ENCODE peak calls at places on chromosomes 3 and 15, in seven cellular contexts. Y is HCT116, M is GM12878, K is HepG2, A is K562, Q is H1, W is SK-N-SH. X is an unnamed sample.
A peak's percentile ranks its signal among the peaks of the same experiment; 100 is the strongest.

GRCh38 chr15:92803852-92804609 is 96.1 kb upstream of the CHD2 start:
- DNase-seq in Y (peak; percentile 99), M (peak; percentile 65), K (peak; percentile 100), A (peak; percentile 96), Q (no peak), W (no peak), X (no peak)

GRCh38 chr15:68566377-68566954 is 12.3 kb upstream of the CORO2B start:
- DNase-seq in Y (no peak), M (no peak), K (no peak), A (no peak), Q (no peak), W (no peak), X (no peak)

GRCh38 chr3:69869643-69870042 is 129.9 kb upstream of the SAMMSON start:
- DNase-seq in Y (no peak), M (no peak), K (no peak), A (peak; percentile 28), Q (no peak), W (no peak), X (no peak)

GRCh38 chr3:44146073-44146472 is 95.6 kb upstream of the TOPAZ1 start:
- DNase-seq in Y (no peak), M (no peak), K (no peak), A (no peak), Q (no peak), W (no peak), X (no peak)

GRCh38 chr3:135896613-135897012 is 68.9 kb upstream of the PPP2R3A start:
- DNase-seq in Y (no peak), M (no peak), K (no peak), A (no peak), Q (no peak), W (no peak), X (no peak)

GRCh38 chr3:128317698-128318231 is 148.9 kb downstream of the DNAJB8 start:
- DNase-seq in Y (no peak), M (no peak), K (no peak), A (no peak), Q (no peak), W (peak; percentile 62), X (no peak)

GRCh38 chr3:54047568-54047967 is 74.8 kb upstream of the CACNA2D3 start:
- DNase-seq in Y (no peak), M (no peak), K (no peak), A (no peak), Q (no peak), W (no peak), X (no peak)

GRCh38 chr3:63324621-63325020 is 46.5 kb downstream of the SYNPR start:
- DNase-seq in Y (no peak), M (no peak), K (no peak), A (no peak), Q (no peak), W (no peak), X (no peak)

GRCh38 chr15:35271371-35272043 is 186.4 kb upstream of the NANOGP8 start:
- DNase-seq in Y (no peak), M (no peak), K (no peak), A (no peak), Q (no peak), W (no peak), X (no peak)

GRCh38 chr3:4493931-4494806 is 1.0 kb downstream of the ITPR1 start:
- DNase-seq in Y (no peak), M (no peak), K (no peak), A (peak; percentile 47), Q (no peak), W (peak; percentile 42), X (no peak)

GRCh38 chr3:195715583-195716266 is 5.1 kb upstream of the MUC20 start:
- DNase-seq in Y (peak; percentile 89), M (no peak), K (peak; percentile 48), A (peak; percentile 55), Q (no peak), W (no peak), X (no peak)

GRCh38 chr15:87632364-87632763 is 624.2 kb downstream of the NTRK3 start:
- DNase-seq in Y (no peak), M (no peak), K (no peak), A (no peak), Q (no peak), W (no peak), X (no peak)

DNA sequence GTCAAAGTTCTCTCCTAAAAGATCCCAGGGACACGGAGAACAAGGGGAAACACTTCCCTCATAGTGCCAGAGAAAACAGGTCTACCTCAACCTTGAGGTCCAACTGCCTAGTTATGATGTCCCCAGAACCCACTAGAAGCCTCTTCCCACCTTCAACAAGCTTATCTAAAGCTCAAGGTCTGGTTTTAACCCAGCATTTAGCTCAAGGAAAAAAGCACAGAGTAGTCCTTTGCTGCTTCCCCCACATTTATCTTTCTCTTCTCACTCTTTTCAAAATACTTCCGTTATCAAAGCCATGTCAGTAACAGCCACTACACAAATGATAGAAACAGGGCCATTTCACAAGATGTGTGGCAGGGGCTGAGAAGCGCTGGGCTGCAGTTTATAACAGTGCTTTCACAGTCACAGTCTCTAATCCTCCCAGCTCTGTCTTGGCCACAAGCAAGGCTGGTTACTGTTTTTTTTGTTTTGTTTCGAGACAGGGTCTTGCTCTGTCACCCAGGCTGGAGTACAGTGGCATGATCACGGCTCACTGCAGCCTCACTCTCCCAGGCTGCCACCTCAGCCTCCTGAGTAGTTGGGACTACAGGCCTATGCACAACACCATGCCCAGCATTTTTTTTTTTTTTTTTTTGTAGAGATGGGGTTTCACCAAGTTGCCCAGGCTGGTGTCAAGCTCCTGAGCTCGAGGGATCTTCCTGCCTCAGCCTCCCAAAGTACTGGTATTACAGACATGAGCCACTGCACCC is 218.9 kb downstream of the OSBPL10 start:
- DNase-seq in Y (no peak), M (no peak), K (no peak), A (peak; percentile 20), Q (no peak), W (no peak), X (no peak)
- TF ChIP-seq JUND in Y (no peak), M (no peak), K (no peak), A (no peak), Q (no peak), W (no peak), X (no peak)

DNA sequence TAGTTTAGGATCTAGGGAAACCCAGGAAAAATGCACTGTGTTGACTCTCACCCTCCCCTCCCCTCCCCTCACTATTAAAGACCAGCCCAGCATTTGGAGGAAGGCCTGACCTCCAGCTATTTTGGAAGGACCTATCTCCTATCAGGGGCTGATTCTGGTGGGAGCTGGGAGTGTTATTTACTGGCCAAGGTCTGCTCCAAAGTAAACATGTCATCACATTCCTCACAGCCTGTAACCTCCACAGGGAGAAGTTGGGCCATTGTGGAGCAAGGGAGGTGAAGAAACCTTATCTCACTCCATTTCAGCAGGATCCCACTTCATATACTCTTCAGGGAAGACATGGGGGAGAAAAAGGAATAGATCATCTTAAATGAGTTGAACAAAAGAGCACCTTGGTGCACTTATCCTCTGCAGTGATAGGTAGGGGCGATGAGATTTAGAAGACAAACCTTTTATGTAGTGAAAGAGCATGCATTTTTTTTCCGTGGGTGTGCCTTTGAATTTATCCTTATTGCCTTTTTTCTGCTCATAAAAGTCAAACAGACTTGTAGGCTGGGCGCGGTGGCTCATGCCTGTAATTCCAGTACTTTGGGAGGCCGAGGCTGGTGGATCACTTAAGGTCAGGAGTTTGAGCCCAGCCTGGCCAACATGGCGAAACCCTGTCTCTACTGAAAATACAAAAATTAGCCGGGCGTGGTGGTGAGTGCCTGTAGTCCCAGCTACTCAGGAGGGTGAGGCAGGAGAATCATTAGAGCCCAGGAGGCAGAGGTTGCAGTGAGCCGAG is 15.6 kb upstream of the FLNB start:
- DNase-seq in Y (no peak), M (no peak), K (peak; percentile 96), A (no peak), Q (no peak), W (no peak), X (no peak)
- TF ChIP-seq JUND in Y (no peak), M (no peak), K (no peak), A (no peak), Q (no peak), W (no peak), X (no peak)

GRCh38 chr3:182027366-182027765 is 315.6 kb downstream of the SOX2 start:
- DNase-seq in Y (no peak), M (no peak), K (no peak), A (no peak), Q (no peak), W (no peak), X (no peak)

GRCh38 chr3:182028081-182028480 is 316.4 kb downstream of the SOX2 start:
- DNase-seq in Y (no peak), M (no peak), K (no peak), A (no peak), Q (no peak), W (no peak), X (no peak)
- TF ChIP-seq JUND in Y (no peak), M (no peak), K (no peak), A (no peak), Q (no peak), W (no peak), X (no peak)

GRCh38 chr15:83362706-83363105 is 78.2 kb upstream of the BNC1 start:
- DNase-seq in Y (no peak), M (no peak), K (no peak), A (no peak), Q (no peak), W (no peak), X (no peak)

GRCh38 chr15:83352124-83352523 is 67.7 kb upstream of the BNC1 start:
- DNase-seq in Y (no peak), M (no peak), K (no peak), A (no peak), Q (no peak), W (no peak), X (no peak)

GRCh38 chr15:83358972-83359564 is 74.6 kb upstream of the BNC1 start:
- DNase-seq in Y (no peak), M (no peak), K (no peak), A (no peak), Q (no peak), W (no peak), X (no peak)

DNA sequence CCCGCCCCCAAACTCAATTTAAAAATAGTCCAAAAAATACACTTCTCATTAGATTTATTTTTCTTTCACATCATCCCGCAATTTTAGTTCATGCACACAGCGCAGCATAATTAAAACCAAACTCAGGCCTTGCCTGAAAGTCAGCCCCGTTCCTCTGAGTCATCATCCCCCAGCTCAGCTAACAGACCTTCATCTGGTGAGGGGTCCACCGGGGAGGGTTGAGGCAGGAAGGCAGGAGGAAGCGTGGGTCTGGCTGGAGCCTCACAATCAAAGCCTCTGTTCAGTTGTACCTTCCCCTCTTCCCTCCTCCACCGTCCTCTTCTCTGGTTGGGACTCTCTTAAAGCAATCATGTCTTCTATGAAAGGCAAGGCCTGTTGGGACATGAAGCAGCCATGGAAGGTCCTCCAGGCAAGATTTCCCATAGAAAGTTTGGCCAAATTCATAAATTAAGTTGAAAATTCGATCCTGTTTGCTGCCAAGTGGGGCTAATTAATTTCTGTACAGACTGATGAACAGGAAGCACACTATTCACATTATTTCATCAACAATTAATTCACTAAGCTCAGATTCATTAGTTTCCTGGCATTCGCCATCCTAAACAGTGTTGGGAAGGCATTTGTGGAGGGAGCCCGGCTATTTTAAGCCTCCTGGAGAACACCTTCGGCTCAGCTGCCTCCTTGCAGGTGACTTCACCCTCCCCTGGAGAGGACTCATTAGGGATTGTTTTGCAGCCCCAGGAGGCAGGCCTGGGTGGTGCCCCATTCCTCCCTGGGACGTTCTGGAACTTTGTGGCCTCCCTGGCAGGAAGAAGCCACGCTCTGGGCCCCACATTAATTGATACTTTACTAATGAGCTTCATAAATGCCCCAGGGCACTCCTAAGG is 72.3 kb upstream of the BNC1 start:
- DNase-seq in Y (no peak), M (no peak), K (no peak), A (no peak), Q (no peak), W (no peak), X (no peak)
- TF ChIP-seq JUND in Y (no peak), M (no peak), K (no peak), A (no peak), Q (no peak), W (no peak), X (no peak)